ENCODE peak calls at places on chromosomes 3 and 15, in eight cellular contexts. H is IMR-90, T is NCI-H2081, Z is iPS-NIHi11, K is psoas muscle, J is skeletal muscle cell, F is NCI-H1417, C is aorta. W is an unnamed sample.

GRCh38 chr3:30686799-30687198 is 80.4 kb downstream of the TGFBR2 start:
- DNase-seq in F (no peak), K (no peak), Z (no peak), T (no peak), C (no peak), H (no peak), J (no peak), W (no peak)

GRCh38 chr15:61441901-61442300 is 212.8 kb upstream of the RORA start:
- DNase-seq in C (no peak), H (no peak), K (no peak), Z (no peak), T (no peak), J (no peak), F (no peak), W (no peak)

GRCh38 chr3:40719660-40720287 is 195.0 kb downstream of the ZNF621 start:
- DNase-seq in K (no peak), F (peak; percentile 47), T (peak; percentile 9), J (no peak), Z (peak; percentile 17), H (no peak), C (no peak), W (no peak)

GRCh38 chr3:10744098-10744465 is 71.9 kb upstream of the SLC6A11 start:
- DNase-seq in Z (peak; percentile 29), J (no peak), H (no peak), K (no peak), F (no peak), T (peak; percentile 10), C (no peak), W (no peak)

GRCh38 chr3:172302176-172302575 is 146.1 kb downstream of the GHSR start:
- DNase-seq in K (no peak), J (no peak), H (no peak), Z (no peak), T (no peak), C (no peak), F (no peak), W (no peak)

GRCh38 chr15:90501898-90502297 is 27.8 kb upstream of the CRTC3 start:
- DNase-seq in K (no peak), J (no peak), Z (no peak), H (no peak), F (no peak), T (no peak), C (no peak), W (no peak)

GRCh38 chr3:175957427-175957826 is 1098.3 kb downstream of the NAALADL2 start:
- DNase-seq in T (no peak), K (no peak), Z (no peak), F (no peak), H (no peak), C (no peak), J (no peak), W (no peak)

GRCh38 chr3:13852638-13853009 is 27.2 kb downstream of the WNT7A start:
- DNase-seq in J (no peak), H (no peak), F (no peak), K (no peak), C (peak; percentile 23), Z (no peak), T (no peak), W (no peak)

GRCh38 chr15:101775136-101775535 is 28.2 kb upstream of the OR4F6 start:
- DNase-seq in J (no peak), Z (no peak), H (no peak), C (no peak), F (no peak), T (no peak), K (no peak), W (no peak)

GRCh38 chr3:40137586-40138295 is 171.8 kb upstream of the EIF1B start:
- DNase-seq in T (no peak), K (no peak), C (no peak), F (no peak), Z (no peak), J (peak; percentile 43), H (no peak), W (peak; percentile 50)